ENCODE peak calls at places on chromosome 22, in seven cellular contexts. X, P, C, S, R, U and Z are unnamed samples.

GRCh38 chr22:45208993-45209838 is 31.5 kb downstream of the KIAA0930 start:
- DNase-seq in P (peak; percentile 59), U (no peak), S (peak; percentile 34), C (peak; percentile 61), R (no peak), X (peak; percentile 55), Z (no peak)

GRCh38 chr22:30640361-30640760 is 4.8 kb downstream of the SLC35E4 start:
- DNase-seq in S (no peak), R (no peak), U (no peak), P (no peak), C (no peak), X (no peak), Z (no peak)

GRCh38 chr22:46471901-46472721 is 65.3 kb downstream of the CELSR1 start:
- DNase-seq in R (no peak), C (no peak), U (no peak), X (no peak), P (no peak), S (no peak), Z (no peak)

GRCh38 chr22:44161673-44162072 is 19.1 kb upstream of the PARVG start:
- DNase-seq in R (no peak), S (no peak), U (no peak), C (no peak), P (no peak), X (peak; percentile 14), Z (no peak)

GRCh38 chr22:28333106-28333505 is 346.5 kb downstream of the TTC28 start:
- DNase-seq in C (no peak), U (no peak), R (no peak), X (no peak), P (no peak), S (no peak), Z (no peak)

GRCh38 chr22:26321469-26321913 is 107.6 kb upstream of the ASPHD2 start:
- DNase-seq in U (no peak), R (no peak), S (no peak), P (no peak), X (peak; percentile 65), C (no peak), Z (no peak)

GRCh38 chr22:44351685-44352377 is 39.1 kb upstream of the SHISAL1 start:
- DNase-seq in P (peak; percentile 91), U (no peak), X (peak; percentile 66), C (no peak), S (no peak), R (no peak), Z (no peak)

GRCh38 chr22:46055176-46055850 is 78.4 kb upstream of the WNT7B start:
- DNase-seq in P (no peak), U (no peak), S (no peak), X (peak; percentile 71), C (peak; percentile 57), R (peak; percentile 35), Z (peak; percentile 85)

GRCh38 chr22:25750569-25751173 is 8.7 kb downstream of the MYO18B start:
- DNase-seq in S (no peak), C (no peak), U (no peak), X (peak; percentile 53), P (no peak), R (no peak), Z (no peak)

GRCh38 chr22:43993072-43993760 is 30.9 kb upstream of the PARVB start:
- DNase-seq in P (peak; percentile 74), U (peak; percentile 34), C (peak; percentile 32), R (peak; percentile 69), X (peak; percentile 58), S (no peak), Z (no peak)

GRCh38 chr22:46319319-46319718 is 16.2 kb upstream of the TRMU start:
- DNase-seq in X (no peak), P (no peak), U (no peak), C (no peak), S (no peak), R (no peak), Z (no peak)

GRCh38 chr22:47063606-47064005 is 301.2 kb downstream of the TBC1D22A start:
- DNase-seq in P (no peak), R (no peak), C (no peak), U (no peak), S (no peak), X (no peak), Z (no peak)

GRCh38 chr22:27135582-27135981 is 478.2 kb downstream of the MIAT start:
- DNase-seq in S (no peak), X (no peak), R (no peak), P (peak; percentile 65), U (no peak), C (no peak), Z (no peak)

GRCh38 chr22:45768490-45768889 is 96.9 kb downstream of the ATXN10 start:
- DNase-seq in P (no peak), X (no peak), S (no peak), C (no peak), R (no peak), U (no peak), Z (no peak)

GRCh38 chr22:25364281-25364680 is 144.8 kb downstream of the CRYBB2 start:
- DNase-seq in S (no peak), C (peak; percentile 15), U (no peak), R (no peak), X (peak; percentile 37), P (no peak), Z (no peak)

GRCh38 chr22:17237031-17237668 is 17.9 kb upstream of the ADA2 start:
- DNase-seq in R (peak; percentile 67), S (no peak), X (peak; percentile 40), C (no peak), P (no peak), U (no peak), Z (no peak)

GRCh38 chr22:26800858-26801257 is 143.5 kb downstream of the MIAT start:
- DNase-seq in U (no peak), C (no peak), S (no peak), X (no peak), R (no peak), P (no peak), Z (no peak)

GRCh38 chr22:21819183-21819770 is 48.2 kb downstream of the MAPK1 start:
- DNase-seq in P (no peak), C (no peak), U (no peak), X (no peak), R (no peak), S (no peak), Z (no peak)

GRCh38 chr22:38629108-38629507 is 27.1 kb downstream of the FAM227A start:
- DNase-seq in S (no peak), X (no peak), U (no peak), P (no peak), R (no peak), C (no peak), Z (no peak)

GRCh38 chr22:29032014-29032475 is 29.6 kb downstream of the C22orf31 start:
- DNase-seq in U (no peak), C (no peak), S (no peak), R (no peak), X (no peak), P (peak; percentile 11), Z (no peak)

GRCh38 chr22:31139866-31140716 is at the start of gene PLA2G3:
- DNase-seq in S (no peak), C (no peak), R (no peak), P (peak; percentile 55), X (no peak), U (no peak), Z (no peak)

GRCh38 chr22:17777005-17777716 is 2.9 kb upstream of the BID start:
- DNase-seq in U (peak; percentile 55), C (no peak), P (no peak), R (peak; percentile 87), S (no peak), X (peak; percentile 74), Z (no peak)

GRCh38 chr22:46079093-46079860 is 71.0 kb upstream of the PPARA start:
- DNase-seq in R (no peak), X (peak; percentile 53), U (no peak), S (no peak), C (no peak), P (no peak), Z (peak; percentile 76)

GRCh38 chr22:17369553-17370035 is 334 bp downstream of the CECR2 start:
- DNase-seq in P (peak; percentile 60), R (peak; percentile 30), S (no peak), U (no peak), C (no peak), X (no peak), Z (no peak)

GRCh38 chr22:17587631-17588030 is 24.3 kb downstream of the SLC25A18 start:
- DNase-seq in U (no peak), S (no peak), X (no peak), P (no peak), C (no peak), R (no peak), Z (no peak)

GRCh38 chr22:27372969-27373670 is 428.4 kb downstream of the MN1 start:
- DNase-seq in C (no peak), P (no peak), X (no peak), R (peak; percentile 80), U (no peak), S (no peak), Z (no peak)

GRCh38 chr22:17477401-17477833 is 85.9 kb upstream of the SLC25A18 start:
- DNase-seq in C (no peak), P (peak; percentile 88), S (no peak), R (no peak), U (no peak), X (no peak), Z (no peak)

GRCh38 chr22:32534252-32535215 is 59.9 kb downstream of the FBXO7 start:
- DNase-seq in C (no peak), R (no peak), S (no peak), X (no peak), U (no peak), P (no peak), Z (no peak)
- H3K4me3 ChIP-seq in C (no peak overlapping the region), R (no peak overlapping the region), S (no peak overlapping the region), X (no peak overlapping the region), U (no peak overlapping the region), P (no peak overlapping the region), Z (no peak overlapping the region)

GRCh38 chr22:42958937-42959336 is 56.0 kb downstream of the PACSIN2 start:
- DNase-seq in C (no peak), P (no peak), X (no peak), S (no peak), R (no peak), U (no peak), Z (peak; percentile 49)
- H3K4me3 ChIP-seq in C (peak overlapping the region; percentile 41), P (no peak overlapping the region), X (peak overlapping the region; percentile 17), S (peak overlapping the region; percentile 58), R (no peak overlapping the region), U (no peak overlapping the region), Z (peak overlapping the region; percentile 63)

DNA sequence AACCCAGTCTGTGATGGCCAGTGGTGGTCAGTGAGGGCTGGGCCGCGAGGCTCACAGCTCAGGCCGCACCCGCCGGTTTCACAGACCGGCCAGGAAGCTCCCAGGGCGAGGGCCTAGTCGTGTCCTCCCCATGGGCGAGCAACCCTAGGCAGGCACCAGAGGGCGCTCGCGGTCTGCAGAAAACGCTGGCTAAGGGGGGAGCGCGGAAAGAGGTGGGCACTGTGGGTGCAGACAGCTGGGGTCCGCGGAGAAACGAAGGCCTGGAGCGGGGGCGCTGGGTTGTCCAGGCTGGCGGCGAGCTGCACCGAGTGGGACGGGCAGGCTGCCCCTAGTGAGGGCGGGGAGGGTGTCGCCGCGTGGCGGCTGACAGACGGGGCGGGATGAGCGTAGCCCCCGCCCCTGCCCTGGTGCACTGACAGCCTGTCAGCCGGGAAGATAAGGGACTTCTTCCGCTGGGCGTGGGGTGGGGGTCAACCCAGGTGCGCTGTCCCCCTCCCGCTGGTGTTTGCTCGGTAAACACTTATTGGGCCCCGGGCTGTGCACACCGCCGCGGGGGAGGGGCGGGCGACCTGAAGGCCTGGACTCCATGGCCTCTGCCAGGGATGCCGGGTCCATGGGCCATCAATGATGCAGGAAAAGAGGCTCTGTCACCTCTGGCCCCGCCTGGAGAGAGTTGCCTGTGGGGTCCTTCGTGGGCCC is 7.5 kb downstream of the GP1BB start:
- DNase-seq in C (peak; percentile 72), P (peak; percentile 84), X (peak; percentile 90), S (peak; percentile 51), R (peak; percentile 83), U (peak; percentile 61), Z (peak; percentile 89)
- H3K4me3 ChIP-seq in C (peak overlapping the region; percentile 41), P (peak overlapping the region; percentile 25), X (no peak overlapping the region), S (peak overlapping the region; percentile 65), R (peak overlapping the region; percentile 63), U (peak overlapping the region; percentile 50), Z (peak overlapping the region; percentile 69)

GRCh38 chr22:36375071-36375980 is 12.4 kb downstream of the MYH9 start:
- DNase-seq in C (no peak), U (no peak), X (peak; percentile 73), P (no peak), R (no peak), S (no peak), Z (no peak)
- H3K4me3 ChIP-seq in C (no peak overlapping the region), U (peak overlapping the region; percentile 26), X (no peak overlapping the region), P (no peak overlapping the region), R (no peak overlapping the region), S (peak overlapping the region; percentile 5), Z (peak overlapping the region; percentile 51)